ENCODE peak calls at places on chromosomes 13 and 19, in five cellular contexts. W is effector memory CD4-positive, alpha-beta T cell; M is pancreas; A is CD4-positive, alpha-beta T cell; R is gastrocnemius medialis. O is an unnamed sample.

GRCh38 chr19:48170817-48171347 is 402 bp downstream of the ZSWIM9 start:
- DNase-seq in W (no peak), M (no peak), A (no peak), R (no peak), O (no peak)

GRCh38 chr13:20525601-20526544 is at the start of gene CRYL1:
- DNase-seq in W (peak), M (peak), A (peak), R (peak), O (peak)

GRCh38 chr13:38718374-38718773 is 31.5 kb downstream of the FREM2 start:
- DNase-seq in W (no peak), M (no peak), A (no peak), R (no peak), O (no peak)

GRCh38 chr19:10961073-10961762 is 388 bp downstream of the SMARCA4 start:
- DNase-seq in W (no peak), M (no peak), A (no peak), R (no peak), O (no peak)

GRCh38 chr13:51581148-51581820 is 3.0 kb upstream of the WDFY2 start:
- DNase-seq in W (no peak), M (no peak), A (no peak), R (no peak), O (no peak)

GRCh38 chr13:52809310-52809769 is 39.1 kb downstream of the PCDH8 start:
- DNase-seq in W (no peak), M (no peak), A (peak), R (no peak), O (no peak)

GRCh38 chr19:13984875-13985741 is 21.0 kb downstream of the RFX1 start:
- DNase-seq in W (peak), M (no peak), A (peak), R (no peak), O (no peak)

GRCh38 chr19:11984986-11985385 is 20.1 kb downstream of the ZNF763 start:
- DNase-seq in W (no peak), M (no peak), A (no peak), R (no peak), O (no peak)

GRCh38 chr13:62122434-62122833 is 706.8 kb upstream of the PCDH20 start:
- DNase-seq in W (no peak), M (no peak), A (no peak), R (no peak), O (no peak)

GRCh38 chr19:294341-294818 is 3.2 kb upstream of the PLPP2 start:
- DNase-seq in W (no peak), M (peak), A (no peak), R (no peak), O (no peak)

GRCh38 chr19:34253711-34254551 is 423 bp upstream of the GARRE1 start:
- DNase-seq in W (no peak), M (peak), A (peak), R (no peak), O (no peak)

GRCh38 chr19:48308695-48309586 is 16.4 kb upstream of the EMP3 start:
- DNase-seq in W (no peak), M (no peak), A (no peak), R (no peak), O (no peak)

GRCh38 chr19:16073988-16074387 is 2.3 kb upstream of the TPM4 start:
- DNase-seq in W (no peak), M (peak), A (no peak), R (no peak), O (no peak)

GRCh38 chr13:50129923-50130685 is 114.9 kb downstream of the KCNRG start:
- DNase-seq in W (no peak), M (peak), A (peak), R (peak), O (peak)

GRCh38 chr13:70541451-70541850 is 433.2 kb upstream of the KLHL1 start:
- DNase-seq in W (no peak), M (no peak), A (no peak), R (no peak), O (no peak)

GRCh38 chr13:106630162-106630561 is 62.2 kb upstream of the ARGLU1 start:
- DNase-seq in W (no peak), M (no peak), A (no peak), R (no peak), O (no peak)

GRCh38 chr19:55152017-55152416 is 3.0 kb upstream of the TNNT1 start:
- DNase-seq in W (no peak), M (no peak), A (no peak), R (no peak), O (no peak)

GRCh38 chr13:110923777-110924638 is 9.1 kb upstream of the ANKRD10 start:
- DNase-seq in W (no peak), M (no peak), A (no peak), R (peak), O (no peak)

GRCh38 chr19:43575955-43576451 is 402 bp downstream of the PINLYP start:
- DNase-seq in W (no peak), M (no peak), A (no peak), R (no peak), O (no peak)

GRCh38 chr19:35334064-35334753 is 5.2 kb downstream of the CD22 start:
- DNase-seq in W (no peak), M (no peak), A (no peak), R (no peak), O (no peak)

DNA sequence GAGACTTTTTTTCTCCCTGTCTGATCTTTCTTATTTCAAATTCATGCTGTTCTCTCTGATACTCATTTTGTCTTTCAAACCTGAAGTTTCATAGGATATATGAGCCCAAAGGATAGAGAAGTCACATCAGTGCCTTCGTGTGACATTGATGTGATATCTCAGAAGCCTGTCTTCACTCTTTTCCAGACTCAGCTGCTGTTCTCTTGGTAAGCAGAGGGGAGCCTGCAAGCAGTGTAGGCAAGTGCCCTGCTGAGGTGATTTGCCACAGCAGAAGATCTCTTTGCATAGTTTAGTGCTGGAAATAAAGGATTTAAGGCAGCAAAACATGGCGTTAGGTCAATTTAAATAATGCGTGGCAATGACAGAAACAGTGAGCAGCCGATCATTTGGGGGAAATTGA is 346.7 kb downstream of the ITGBL1 start:
- DNase-seq in W (no peak), M (no peak), A (no peak), R (no peak), O (no peak)
- H3K27ac ChIP-seq in W (no peak), M (no peak), A (no peak), R (no peak), O (no peak)

GRCh38 chr13:99363949-99364348 is 56.8 kb upstream of the GPR183 start:
- DNase-seq in W (no peak), M (no peak), A (no peak), R (no peak), O (no peak)
- H3K27ac ChIP-seq in W (peak), M (no peak), A (no peak), R (peak), O (no peak)

GRCh38 chr13:29902632-29903305 is 52.4 kb upstream of the UBL3 start:
- DNase-seq in W (no peak), M (no peak), A (no peak), R (no peak), O (no peak)
- H3K27ac ChIP-seq in W (peak), M (no peak), A (no peak), R (no peak), O (no peak)

DNA sequence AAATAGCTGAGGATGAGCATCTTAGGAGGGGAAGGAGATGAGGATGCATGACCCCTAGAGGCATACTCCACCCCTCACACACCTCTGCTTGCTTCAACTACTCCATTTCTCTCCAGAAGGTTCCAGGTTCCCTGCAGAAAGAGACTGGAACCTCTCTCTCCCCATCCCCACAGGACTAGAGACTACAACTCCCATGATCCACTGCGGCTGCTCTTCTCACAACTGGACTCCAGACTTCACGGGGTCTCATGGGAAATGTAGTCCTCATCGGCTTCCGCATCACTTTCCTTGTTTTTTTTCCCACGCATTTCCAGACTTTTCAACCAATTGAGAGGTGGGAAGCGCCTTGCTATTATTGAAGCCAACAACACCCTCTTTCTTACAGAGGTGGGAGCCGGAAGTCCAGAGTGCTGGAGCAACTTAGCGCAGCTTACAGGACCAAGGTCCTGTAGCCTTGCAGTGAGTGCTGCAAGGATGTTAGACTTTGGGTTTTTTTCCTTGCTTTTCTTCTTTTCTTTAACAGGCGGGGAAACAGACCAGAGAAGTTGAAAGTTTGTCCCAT is 13.9 kb upstream of the CACNG6 start:
- DNase-seq in W (peak), M (no peak), A (peak), R (peak), O (peak)
- H3K27ac ChIP-seq in W (no peak), M (no peak), A (no peak), R (peak), O (no peak)

GRCh38 chr19:2428027-2428690 is 773 bp upstream of the TIMM13 start:
- DNase-seq in W (no peak), M (peak), A (no peak), R (no peak), O (no peak)

GRCh38 chr19:2427323-2428026 is at the start of gene TIMM13:
- DNase-seq in W (peak), M (peak), A (peak), R (peak), O (peak)

GRCh38 chr19:2426661-2427322 is 594 bp downstream of the TIMM13 start:
- DNase-seq in W (peak), M (peak), A (peak), R (peak), O (peak)

GRCh38 chr19:2429917-2430570 is 2.7 kb upstream of the TIMM13 start:
- DNase-seq in W (no peak), M (no peak), A (no peak), R (no peak), O (no peak)

DNA sequence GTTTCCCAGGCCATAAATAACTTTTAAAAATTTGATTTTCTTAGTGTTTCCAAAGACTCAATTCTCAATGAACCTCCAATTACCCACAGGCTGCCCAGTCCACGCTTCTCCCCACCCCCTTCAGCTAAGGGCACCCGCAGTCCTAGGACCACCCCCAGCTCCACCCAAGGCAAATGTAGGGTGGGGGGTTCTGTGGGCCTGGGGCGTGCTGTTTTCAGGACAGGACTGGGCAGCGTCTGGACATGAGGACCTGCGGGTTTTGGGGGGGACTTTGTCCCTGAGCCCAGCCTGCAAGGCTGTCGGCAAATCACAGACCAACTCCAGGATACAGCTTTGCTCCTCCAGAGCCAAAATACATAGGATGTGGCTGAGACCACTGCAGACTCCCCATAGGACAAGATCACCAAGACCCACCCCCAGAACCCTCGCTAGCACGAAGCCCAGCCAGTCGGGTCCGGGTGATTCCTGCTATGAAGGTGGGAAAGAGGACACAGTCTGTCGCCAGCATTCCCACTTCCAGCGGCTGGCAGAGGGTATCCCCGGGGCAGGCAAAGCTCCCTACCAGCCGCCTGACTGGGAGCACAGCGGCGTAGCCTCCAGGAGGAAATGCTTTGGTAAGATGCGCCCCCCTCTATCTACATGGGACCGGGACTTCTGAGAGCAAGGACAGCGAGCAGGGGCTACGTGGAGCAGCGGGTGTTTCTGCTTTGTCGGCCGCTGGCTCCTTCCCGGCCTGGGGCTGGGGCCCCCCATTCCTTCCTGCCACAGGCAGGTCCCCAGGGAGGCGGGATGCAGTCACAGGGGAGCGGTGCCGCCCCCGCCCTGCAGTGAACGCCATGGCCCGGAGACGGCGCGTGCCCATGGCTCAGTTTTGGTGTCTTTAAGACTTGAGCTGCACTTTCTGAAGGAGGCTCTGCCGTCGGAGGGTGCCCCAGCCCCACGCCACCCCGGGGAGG is 1.6 kb upstream of the TIMM13 start:
- DNase-seq in W (no peak), M (no peak), A (no peak), R (no peak), O (no peak)
- H3K27ac ChIP-seq in W (no peak), M (no peak), A (no peak), R (no peak), O (peak)

GRCh38 chr19:20660473-20660872 is 898 bp downstream of the ZNF626 start:
- DNase-seq in W (no peak), M (no peak), A (no peak), R (no peak), O (no peak)
- H3K27ac ChIP-seq in W (no peak), M (no peak), A (no peak), R (peak), O (peak)

GRCh38 chr13:23516706-23517105 is 53.5 kb upstream of the TNFRSF19 start:
- DNase-seq in W (no peak), M (no peak), A (no peak), R (no peak), O (no peak)
- H3K27ac ChIP-seq in W (no peak), M (no peak), A (no peak), R (peak), O (no peak)

GRCh38 chr13:99085846-99086148 is 107.9 kb upstream of the DOCK9 start:
- DNase-seq in W (no peak), M (no peak), A (no peak), R (no peak), O (no peak)

GRCh38 chr13:99086869-99087129 is 108.9 kb upstream of the DOCK9 start:
- DNase-seq in W (no peak), M (no peak), A (peak), R (no peak), O (peak)

GRCh38 chr13:99085139-99085845 is 107.4 kb upstream of the DOCK9 start:
- DNase-seq in W (no peak), M (no peak), A (peak), R (no peak), O (peak)

GRCh38 chr13:99087130-99087953 is 109.5 kb upstream of the DOCK9 start:
- DNase-seq in W (peak), M (peak), A (peak), R (peak), O (peak)

GRCh38 chr13:99086149-99086868 is 108.4 kb upstream of the DOCK9 start:
- DNase-seq in W (peak), M (peak), A (peak), R (no peak), O (peak)
- H3K27ac ChIP-seq in W (peak), M (peak), A (peak), R (peak), O (peak)

GRCh38 chr13:101626925-101627555 is 174.6 kb downstream of the ITGBL1 start:
- DNase-seq in W (no peak), M (no peak), A (no peak), R (no peak), O (peak)

GRCh38 chr13:101624210-101624922 is 171.9 kb downstream of the ITGBL1 start:
- DNase-seq in W (no peak), M (no peak), A (no peak), R (no peak), O (no peak)

GRCh38 chr13:101624981-101625380 is 172.5 kb downstream of the ITGBL1 start:
- DNase-seq in W (no peak), M (no peak), A (no peak), R (no peak), O (no peak)

GRCh38 chr13:101628900-101629299 is 176.4 kb downstream of the ITGBL1 start:
- DNase-seq in W (no peak), M (no peak), A (no peak), R (no peak), O (no peak)

DNA sequence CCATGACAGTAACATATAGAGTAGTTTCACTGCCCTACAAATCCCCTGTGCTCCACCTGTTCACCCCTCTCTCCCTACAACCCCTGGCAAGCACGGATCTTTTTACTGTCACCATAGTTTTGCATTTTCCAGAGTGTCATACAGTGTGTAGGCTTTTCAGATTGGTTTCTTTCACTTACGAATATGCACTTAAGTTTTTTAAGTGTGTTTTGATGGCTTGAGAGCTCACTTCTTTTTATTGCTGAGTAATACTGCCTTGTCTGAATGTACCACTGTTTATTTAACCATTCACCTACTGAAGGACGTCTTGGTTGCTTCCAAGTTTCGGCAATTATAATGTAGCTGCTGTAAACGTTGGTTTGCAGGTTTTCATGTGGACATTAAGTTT is 175.1 kb downstream of the ITGBL1 start:
- DNase-seq in W (no peak), M (no peak), A (no peak), R (no peak), O (no peak)
- H3K27ac ChIP-seq in W (peak), M (no peak), A (no peak), R (no peak), O (no peak)

O was measured in CD8-positive, alpha-beta memory T cell.